ENCODE peak calls at places on chromosomes 4 and X, in eight cellular contexts. K is A549, S is esophagus muscularis mucosa, P is endothelial cell of umbilical vein, F is adrenal gland, M is foreskin keratinocyte, J is OCI-LY7, A is suprapubic skin. U is an unnamed sample. For H3K4me1, the result is how much of the 10 kb centered on the place peaks cover.

GRCh38 chr4:139665690-139666529 is at the start of gene MGST2:
- DNase-seq in K (peak), S (no peak), P (peak), F (peak), M (peak), J (peak), A (peak), U (peak)

GRCh38 chr4:118410143-118410542 is 57.3 kb upstream of the PRSS12 start:
- DNase-seq in K (no peak), S (no peak), P (no peak), F (no peak), M (peak), J (no peak), A (no peak), U (peak)

GRCh38 chr4:166594326-166594946 is 639.9 kb downstream of the SPOCK3 start:
- DNase-seq in K (peak), S (no peak), P (no peak), F (peak), M (no peak), J (peak), A (no peak), U (no peak)

GRCh38 chr4:8370835-8371234 is 69.7 kb downstream of the ACOX3 start:
- DNase-seq in K (no peak), S (no peak), P (no peak), F (no peak), M (no peak), J (no peak), A (no peak), U (no peak)

GRCh38 chr4:185835814-185836213 is 23.8 kb upstream of the SORBS2 start:
- DNase-seq in K (no peak), S (no peak), P (no peak), F (no peak), M (no peak), J (no peak), A (no peak), U (no peak)

GRCh38 chr4:99690990-99691389 is 33.4 kb upstream of the C4orf54 start:
- DNase-seq in K (no peak), S (no peak), P (no peak), F (no peak), M (no peak), J (no peak), A (no peak), U (no peak)

GRCh38 chr4:538542-539142 is 37.5 kb downstream of the TMEM271 start:
- DNase-seq in K (no peak), S (no peak), P (no peak), F (no peak), M (no peak), J (no peak), A (no peak), U (no peak)

GRCh38 chr4:115515379-115516171 is 402.2 kb upstream of the NDST4 start:
- DNase-seq in K (no peak), S (no peak), P (no peak), F (no peak), M (no peak), J (no peak), A (no peak), U (peak)

GRCh38 chr4:142840516-142841123 is 5.5 kb downstream of the INPP4B start:
- DNase-seq in K (no peak), S (no peak), P (peak), F (no peak), M (no peak), J (peak), A (no peak), U (no peak)

GRCh38 chrX:20857746-20858145 is 516.5 kb upstream of the CNKSR2 start:
- DNase-seq in K (no peak), S (no peak), P (no peak), F (no peak), M (no peak), J (no peak), A (no peak), U (no peak)

GRCh38 chr4:147078875-147079658 is 133.4 kb upstream of the TTC29 start:
- DNase-seq in K (no peak), S (no peak), P (peak), F (no peak), M (no peak), J (no peak), A (no peak), U (no peak)

GRCh38 chrX:70979136-70979762 is 48.4 kb upstream of the SLC7A3 start:
- DNase-seq in K (peak), S (no peak), P (peak), F (peak), M (no peak), J (no peak), A (no peak), U (peak)

GRCh38 chr4:181503800-181504364 is 739.3 kb upstream of the TENM3 start:
- DNase-seq in K (no peak), S (no peak), P (no peak), F (no peak), M (no peak), J (no peak), A (no peak), U (no peak)

GRCh38 chr4:52657630-52658501 is 1.2 kb downstream of the USP46 start:
- DNase-seq in K (no peak), S (no peak), P (peak), F (no peak), M (no peak), J (peak), A (no peak), U (no peak)

GRCh38 chr4:4852591-4853362 is 6.7 kb upstream of the MSX1 start:
- DNase-seq in K (no peak), S (no peak), P (peak), F (no peak), M (no peak), J (no peak), A (no peak), U (no peak)

GRCh38 chrX:56811599-56811998 is 82.6 kb downstream of the NBDY start:
- DNase-seq in K (no peak), S (no peak), P (no peak), F (no peak), M (no peak), J (no peak), A (no peak), U (no peak)

GRCh38 chr4:65508169-65508568 is 162.1 kb downstream of the EPHA5 start:
- DNase-seq in K (no peak), S (no peak), P (peak), F (no peak), M (peak), J (no peak), A (no peak), U (no peak)

GRCh38 chr4:34271479-34272355 is 1972.6 kb downstream of the ARAP2 start:
- DNase-seq in K (no peak), S (no peak), P (no peak), F (no peak), M (peak), J (no peak), A (no peak), U (no peak)

GRCh38 chr4:52883707-52884669 is 21.9 kb downstream of the RASL11B start:
- DNase-seq in K (no peak), S (no peak), P (no peak), F (no peak), M (no peak), J (no peak), A (no peak), U (no peak)

GRCh38 chr4:110953191-110953590 is 330.3 kb upstream of the PITX2 start:
- DNase-seq in K (no peak), S (no peak), P (no peak), F (no peak), M (no peak), J (no peak), A (no peak), U (no peak)

GRCh38 chr4:60865238-60865637 is 334.9 kb upstream of the ADGRL3 start:
- DNase-seq in K (no peak), S (no peak), P (no peak), F (no peak), M (no peak), J (no peak), A (no peak), U (no peak)

GRCh38 chr4:182280439-182281111 is 37.4 kb downstream of the TENM3 start:
- DNase-seq in K (no peak), S (peak), P (no peak), F (no peak), M (peak), J (no peak), A (no peak), U (no peak)

GRCh38 chr4:4386736-4387392 is at the start of gene NSG1:
- DNase-seq in K (no peak), S (no peak), P (no peak), F (peak), M (no peak), J (peak), A (no peak), U (no peak)

GRCh38 chrX:100376581-100376980 is 33.5 kb downstream of the PCDH19 start:
- DNase-seq in K (no peak), S (no peak), P (no peak), F (no peak), M (peak), J (no peak), A (no peak), U (no peak)

GRCh38 chr4:146252941-146253340 is 38.6 kb downstream of the REELD1 start:
- DNase-seq in K (no peak), S (no peak), P (no peak), F (no peak), M (no peak), J (no peak), A (no peak), U (no peak)

GRCh38 chr4:76723373-76723772 is 174.6 kb downstream of the SOWAHB start:
- DNase-seq in K (no peak), S (no peak), P (no peak), F (no peak), M (no peak), J (no peak), A (no peak), U (no peak)

GRCh38 chr4:76726631-76727030 is 171.3 kb downstream of the SOWAHB start:
- DNase-seq in K (no peak), S (no peak), P (no peak), F (no peak), M (no peak), J (no peak), A (no peak), U (no peak)

GRCh38 chr4:76725039-76725438 is 172.9 kb downstream of the SOWAHB start:
- DNase-seq in K (no peak), S (no peak), P (no peak), F (no peak), M (no peak), J (no peak), A (no peak), U (no peak)

GRCh38 chr4:76723916-76724315 is 174.0 kb downstream of the SOWAHB start:
- DNase-seq in K (no peak), S (no peak), P (no peak), F (no peak), M (peak), J (no peak), A (no peak), U (peak)

GRCh38 chr4:76726141-76726540 is 171.8 kb downstream of the SOWAHB start:
- DNase-seq in K (no peak), S (no peak), P (no peak), F (no peak), M (no peak), J (no peak), A (no peak), U (no peak)
- H3K4me1 ChIP-seq in K (under half), S (under half), P (under half), F (under half), M (under half), J (under half), A (under half), U (under half)

GRCh38 chrX:69600182-69600581 is 15.7 kb upstream of the EDA start:
- DNase-seq in K (no peak), S (no peak), P (no peak), F (no peak), M (no peak), J (no peak), A (no peak), U (no peak)
- H3K4me1 ChIP-seq in K (under half), S (under half), P (under half), F (under half), M (under half), J (under half), A (under half), U (under half)

GRCh38 chr4:25379591-25379990 is 2.5 kb downstream of the ANAPC4 start:
- DNase-seq in K (no peak), S (no peak), P (no peak), F (no peak), M (no peak), J (no peak), A (no peak), U (no peak)

GRCh38 chr4:25376754-25377571 is at the start of gene ANAPC4:
- DNase-seq in K (peak), S (peak), P (peak), F (peak), M (peak), J (peak), A (peak), U (peak)

GRCh38 chr4:25377572-25377882 is 464 bp downstream of the ANAPC4 start:
- DNase-seq in K (no peak), S (no peak), P (peak), F (no peak), M (no peak), J (no peak), A (no peak), U (no peak)

GRCh38 chr4:25378130-25378743 is 1.2 kb downstream of the ANAPC4 start:
- DNase-seq in K (no peak), S (no peak), P (no peak), F (no peak), M (no peak), J (peak), A (no peak), U (no peak)
- H3K4me1 ChIP-seq in K (under half), S (under half), P (under half), F (under half), M (under half), J (under half), A (under half), U (under half)

GRCh38 chrX:13091111-13091765 is 46.8 kb upstream of the FAM9C start:
- DNase-seq in K (no peak), S (no peak), P (no peak), F (no peak), M (no peak), J (no peak), A (no peak), U (no peak)
- H3K4me1 ChIP-seq in K (under half), S (under half), P (under half), F (under half), M (under half), J (half or more), A (under half), U (under half)

U was measured in SJSA1.